ENCODE peak calls at places on chromosomes 1 and 21, in six cellular contexts. E, Z, O, Q, A and X are unnamed samples.

GRCh38 chr1:20601123-20601825 is 12.4 kb downstream of the CDA start:
- DNase-seq in Q (no peak), Z (no peak), O (no peak), A (no peak), E (no peak), X (no peak)

GRCh38 chr1:201461193-201461657 is 7.8 kb downstream of the PHLDA3 start:
- DNase-seq in A (peak; percentile 81), Q (peak; percentile 81), Z (no peak), E (no peak), O (peak; percentile 94), X (no peak)

GRCh38 chr1:89687254-89687653 is 54.3 kb downstream of the LRRC8C start:
- DNase-seq in O (no peak), E (no peak), Q (no peak), Z (no peak), A (no peak), X (no peak)

GRCh38 chr1:29679316-29679715 is 443.0 kb downstream of the PTPRU start:
- DNase-seq in O (no peak), Z (no peak), A (no peak), E (no peak), Q (no peak), X (no peak)

GRCh38 chr1:163588796-163589195 is 267.0 kb downstream of the NUF2 start:
- DNase-seq in E (no peak), Q (no peak), Z (no peak), O (no peak), A (no peak), X (no peak)

GRCh38 chr1:191558389-191558788 is 599.9 kb upstream of the RGS18 start:
- DNase-seq in Z (no peak), Q (no peak), O (no peak), E (no peak), A (no peak), X (no peak)

GRCh38 chr1:8674912-8675311 is 142.5 kb downstream of the RERE start:
- DNase-seq in Z (no peak), E (no peak), Q (no peak), A (no peak), O (no peak), X (no peak)

GRCh38 chr21:46095814-46096595 is 1.9 kb upstream of the COL6A2 start:
- DNase-seq in Q (no peak), A (no peak), Z (no peak), E (no peak), O (no peak), X (no peak)

GRCh38 chr1:41153750-41154274 is 88.3 kb downstream of the SCMH1 start:
- DNase-seq in Z (no peak), E (no peak), A (no peak), O (no peak), Q (no peak), X (no peak)

GRCh38 chr1:64242895-64243756 is 39.7 kb downstream of the UBE2U start:
- DNase-seq in O (no peak), A (no peak), E (no peak), Q (peak; percentile 33), Z (no peak), X (no peak)

GRCh38 chr1:227944931-227945890 is 2.5 kb downstream of the WNT9A start:
- DNase-seq in A (peak; percentile 77), Q (no peak), E (no peak), Z (no peak), O (no peak), X (no peak)

GRCh38 chr1:93014156-93014555 is 52.9 kb upstream of the DIPK1A start:
- DNase-seq in A (no peak), Z (no peak), O (no peak), E (no peak), Q (no peak), X (no peak)

GRCh38 chr1:97668945-97669344 is 251.9 kb downstream of the DPYD start:
- DNase-seq in Q (peak; percentile 42), E (no peak), A (no peak), Z (no peak), O (peak; percentile 41), X (no peak)

GRCh38 chr1:3373175-3373574 is 81.3 kb upstream of the ARHGEF16 start:
- DNase-seq in A (no peak), Z (no peak), E (no peak), O (no peak), Q (no peak), X (no peak)

GRCh38 chr1:90391116-90391515 is 326.0 kb downstream of the BARHL2 start:
- DNase-seq in O (peak; percentile 20), E (no peak), Q (no peak), A (no peak), Z (no peak), X (no peak)

GRCh38 chr1:204511366-204511765 is 4.8 kb upstream of the MDM4 start:
- DNase-seq in A (no peak), Z (no peak), O (no peak), E (no peak), Q (no peak), X (no peak)

GRCh38 chr21:31184462-31184861 is 146.2 kb upstream of the KRTAP19-8 start:
- DNase-seq in E (peak; percentile 28), A (no peak), Q (no peak), O (no peak), Z (peak; percentile 84), X (no peak)

GRCh38 chr1:218330043-218330623 is 15.0 kb upstream of the TGFB2 start:
- DNase-seq in E (no peak), A (no peak), Q (no peak), O (no peak), Z (no peak), X (no peak)

GRCh38 chr21:44603109-44603875 is 2.9 kb downstream of the KRTAP10-7 start:
- DNase-seq in Q (no peak), E (no peak), A (no peak), Z (no peak), O (no peak), X (no peak)

GRCh38 chr1:12301518-12302237 is 71.8 kb downstream of the VPS13D start:
- DNase-seq in A (no peak), O (no peak), Q (no peak), E (no peak), Z (no peak), X (no peak)

GRCh38 chr1:221845650-221846371 is 103.9 kb upstream of the DUSP10 start:
- DNase-seq in A (peak; percentile 35), E (no peak), O (no peak), Q (no peak), Z (no peak), X (no peak)

GRCh38 chr1:93969887-93970286 is 60.7 kb upstream of the GCLM start:
- DNase-seq in Z (no peak), E (no peak), A (no peak), Q (no peak), O (no peak), X (no peak)

GRCh38 chr1:226060427-226060826 is 2.1 kb upstream of the H3-3A start:
- DNase-seq in A (no peak), Z (no peak), E (no peak), O (no peak), Q (no peak), X (no peak)

GRCh38 chr1:996851-997727 is 2.8 kb downstream of the HES4 start:
- DNase-seq in Z (no peak), O (no peak), A (no peak), E (no peak), Q (no peak), X (no peak)

GRCh38 chr1:63368131-63368530 is 704 bp downstream of the ALG6 start:
- DNase-seq in Z (no peak), Q (no peak), O (no peak), E (no peak), A (no peak), X (no peak)

GRCh38 chr1:11704226-11704619 is 12.7 kb downstream of the DRAXIN start:
- DNase-seq in Z (no peak), O (no peak), Q (no peak), A (no peak), E (no peak), X (no peak)

GRCh38 chr21:42527489-42528158 is 14.0 kb downstream of the SLC37A1 start:
- DNase-seq in O (no peak), E (no peak), A (no peak), Z (peak; percentile 59), Q (no peak), X (no peak)